ENCODE peak calls at places on chromosomes 3 and 15, in eight cellular contexts. Z, I, F, T, E, Y, W and G are unnamed samples.

GRCh38 chr3:188345223-188345622 is 191.3 kb downstream of the LPP start:
- DNase-seq in Z (no peak), I (no peak), F (no peak), T (no peak), E (no peak), Y (no peak), W (no peak), G (peak)

GRCh38 chr15:67157779-67158366 is 92.5 kb downstream of the SMAD3 start:
- DNase-seq in Z (no peak), I (no peak), F (no peak), T (no peak), E (peak), Y (no peak), W (no peak), G (no peak)

GRCh38 chr3:141342386-141342785 is 25.9 kb upstream of the ZBTB38 start:
- DNase-seq in Z (no peak), I (no peak), F (no peak), T (no peak), E (no peak), Y (no peak), W (no peak), G (no peak)

GRCh38 chr15:100767002-100767825 is 112.4 kb upstream of the ALDH1A3 start:
- DNase-seq in Z (peak), I (peak), F (no peak), T (no peak), E (peak), Y (no peak), W (no peak), G (no peak)

GRCh38 chr3:13498354-13499060 is 18.4 kb downstream of the HDAC11 start:
- DNase-seq in Z (no peak), I (no peak), F (no peak), T (no peak), E (no peak), Y (no peak), W (no peak), G (no peak)

GRCh38 chr15:78996876-78997275 is 52.0 kb upstream of the CTSH start:
- DNase-seq in Z (no peak), I (no peak), F (no peak), T (no peak), E (no peak), Y (no peak), W (no peak), G (no peak)

GRCh38 chr3:13500133-13500885 is 20.2 kb downstream of the HDAC11 start:
- DNase-seq in Z (no peak), I (peak), F (no peak), T (no peak), E (no peak), Y (peak), W (no peak), G (no peak)

GRCh38 chr3:114272271-114272670 is 21.6 kb upstream of the TIGIT start:
- DNase-seq in Z (no peak), I (no peak), F (no peak), T (no peak), E (no peak), Y (no peak), W (no peak), G (peak)

GRCh38 chr15:48868549-48868948 is 9.4 kb upstream of the EID1 start:
- DNase-seq in Z (no peak), I (no peak), F (no peak), T (no peak), E (no peak), Y (no peak), W (no peak), G (peak)

GRCh38 chr15:32956006-32956405 is 238.2 kb downstream of the GREM1 start:
- DNase-seq in Z (no peak), I (peak), F (no peak), T (no peak), E (no peak), Y (no peak), W (no peak), G (peak)

GRCh38 chr15:90875549-90875981 is 7.2 kb downstream of the FURIN start:
- DNase-seq in Z (no peak), I (no peak), F (no peak), T (no peak), E (no peak), Y (no peak), W (no peak), G (no peak)

GRCh38 chr3:106965286-106965685 is 412.0 kb upstream of the CCDC54 start:
- DNase-seq in Z (no peak), I (no peak), F (no peak), T (no peak), E (no peak), Y (no peak), W (no peak), G (no peak)

GRCh38 chr15:31446546-31446945 is 119.9 kb downstream of the KLF13 start:
- DNase-seq in Z (no peak), I (no peak), F (no peak), T (peak), E (no peak), Y (no peak), W (no peak), G (no peak)

GRCh38 chr3:49638445-49638844 is 35.7 kb upstream of the APEH start:
- DNase-seq in Z (no peak), I (no peak), F (no peak), T (no peak), E (no peak), Y (no peak), W (no peak), G (peak)

GRCh38 chr3:127824151-127824825 is 2.0 kb upstream of the MGLL start:
- DNase-seq in Z (no peak), I (peak), F (no peak), T (no peak), E (no peak), Y (no peak), W (no peak), G (no peak)